ENCODE peak calls at places on chromosomes 13 and 19, in eight cellular contexts. One of them, this sample, is unnamed.

GRCh38 chr13:44307844-44308243 is 65.8 kb upstream of the SERP2 start:
- DNase-seq in stimulated activated CD8-positive, alpha-beta memory T cell treated with anti-CD3 and anti-CD28 coated beads, Interleukin-7, amount 100 ng/mL, for 48 hours: no peak
- DNase-seq in fibroblast of lung: no peak
- DNase-seq in anterior cingulate cortex: no peak
- DNase-seq in aorta: no peak
- DNase-seq in NCI-H345: no peak
- DNase-seq in iris pigment epithelial cell: no peak
- DNase-seq in AG04450: no peak
- DNase-seq in this sample: no peak

GRCh38 chr19:364496-365287 is 20.1 kb upstream of the MIER2 start:
- DNase-seq in AG04450: no peak
- DNase-seq in iris pigment epithelial cell: no peak
- DNase-seq in NCI-H345: no peak
- DNase-seq in aorta: no peak
- DNase-seq in anterior cingulate cortex: no peak
- DNase-seq in fibroblast of lung: no peak
- DNase-seq in stimulated activated CD8-positive, alpha-beta memory T cell treated with anti-CD3 and anti-CD28 coated beads, Interleukin-7, amount 100 ng/mL, for 48 hours: no peak
- DNase-seq in this sample: no peak

GRCh38 chr19:12035220-12036172 is at the start of gene ZNF433:
- DNase-seq in AG04450: peak
- DNase-seq in fibroblast of lung: peak
- DNase-seq in aorta: peak
- DNase-seq in stimulated activated CD8-positive, alpha-beta memory T cell treated with anti-CD3 and anti-CD28 coated beads, Interleukin-7, amount 100 ng/mL, for 48 hours: peak
- DNase-seq in anterior cingulate cortex: peak
- DNase-seq in iris pigment epithelial cell: peak
- DNase-seq in NCI-H345: peak
- DNase-seq in this sample: peak

GRCh38 chr13:39484506-39485313 is 118.3 kb downstream of the LHFPL6 start:
- DNase-seq in NCI-H345: no peak
- DNase-seq in fibroblast of lung: peak
- DNase-seq in aorta: no peak
- DNase-seq in AG04450: no peak
- DNase-seq in stimulated activated CD8-positive, alpha-beta memory T cell treated with anti-CD3 and anti-CD28 coated beads, Interleukin-7, amount 100 ng/mL, for 48 hours: no peak
- DNase-seq in anterior cingulate cortex: no peak
- DNase-seq in iris pigment epithelial cell: peak
- DNase-seq in this sample: no peak

GRCh38 chr19:41702208-41702651 is 6.2 kb upstream of the CEACAM5 start:
- DNase-seq in aorta: peak
- DNase-seq in stimulated activated CD8-positive, alpha-beta memory T cell treated with anti-CD3 and anti-CD28 coated beads, Interleukin-7, amount 100 ng/mL, for 48 hours: no peak
- DNase-seq in iris pigment epithelial cell: peak
- DNase-seq in fibroblast of lung: no peak
- DNase-seq in AG04450: no peak
- DNase-seq in NCI-H345: no peak
- DNase-seq in anterior cingulate cortex: no peak
- DNase-seq in this sample: no peak

GRCh38 chr13:101795460-101795859 is 343.0 kb downstream of the ITGBL1 start:
- DNase-seq in AG04450: no peak
- DNase-seq in iris pigment epithelial cell: no peak
- DNase-seq in anterior cingulate cortex: no peak
- DNase-seq in aorta: no peak
- DNase-seq in fibroblast of lung: no peak
- DNase-seq in NCI-H345: no peak
- DNase-seq in stimulated activated CD8-positive, alpha-beta memory T cell treated with anti-CD3 and anti-CD28 coated beads, Interleukin-7, amount 100 ng/mL, for 48 hours: no peak
- DNase-seq in this sample: no peak

GRCh38 chr13:107457686-107458085 is 757.6 kb downstream of the LIG4 start:
- DNase-seq in aorta: no peak
- DNase-seq in iris pigment epithelial cell: no peak
- DNase-seq in AG04450: no peak
- DNase-seq in stimulated activated CD8-positive, alpha-beta memory T cell treated with anti-CD3 and anti-CD28 coated beads, Interleukin-7, amount 100 ng/mL, for 48 hours: no peak
- DNase-seq in NCI-H345: peak
- DNase-seq in anterior cingulate cortex: no peak
- DNase-seq in fibroblast of lung: no peak
- DNase-seq in this sample: no peak

GRCh38 chr19:46413262-46414031 is at the start of gene CCDC8:
- DNase-seq in NCI-H345: no peak
- DNase-seq in AG04450: peak
- DNase-seq in aorta: peak
- DNase-seq in stimulated activated CD8-positive, alpha-beta memory T cell treated with anti-CD3 and anti-CD28 coated beads, Interleukin-7, amount 100 ng/mL, for 48 hours: no peak
- DNase-seq in anterior cingulate cortex: peak
- DNase-seq in fibroblast of lung: peak
- DNase-seq in iris pigment epithelial cell: peak
- DNase-seq in this sample: peak

GRCh38 chr13:98054301-98054700 is 88.6 kb upstream of the FARP1 start:
- DNase-seq in anterior cingulate cortex: no peak
- DNase-seq in AG04450: no peak
- DNase-seq in NCI-H345: no peak
- DNase-seq in aorta: no peak
- DNase-seq in iris pigment epithelial cell: no peak
- DNase-seq in fibroblast of lung: no peak
- DNase-seq in stimulated activated CD8-positive, alpha-beta memory T cell treated with anti-CD3 and anti-CD28 coated beads, Interleukin-7, amount 100 ng/mL, for 48 hours: no peak
- DNase-seq in this sample: no peak

GRCh38 chr13:68609671-68610070 is 1379.5 kb upstream of the PCDH9 start:
- DNase-seq in fibroblast of lung: no peak
- DNase-seq in NCI-H345: no peak
- DNase-seq in anterior cingulate cortex: no peak
- DNase-seq in aorta: no peak
- DNase-seq in stimulated activated CD8-positive, alpha-beta memory T cell treated with anti-CD3 and anti-CD28 coated beads, Interleukin-7, amount 100 ng/mL, for 48 hours: no peak
- DNase-seq in iris pigment epithelial cell: no peak
- DNase-seq in AG04450: no peak
- DNase-seq in this sample: no peak

GRCh38 chr19:49564616-49565045 is 15.7 kb downstream of the NOSIP start:
- DNase-seq in AG04450: no peak
- DNase-seq in NCI-H345: no peak
- DNase-seq in stimulated activated CD8-positive, alpha-beta memory T cell treated with anti-CD3 and anti-CD28 coated beads, Interleukin-7, amount 100 ng/mL, for 48 hours: no peak
- DNase-seq in fibroblast of lung: no peak
- DNase-seq in anterior cingulate cortex: no peak
- DNase-seq in aorta: no peak
- DNase-seq in iris pigment epithelial cell: no peak
- DNase-seq in this sample: no peak

GRCh38 chr19:10112895-10113591 is 1.6 kb downstream of the P2RY11 start:
- DNase-seq in stimulated activated CD8-positive, alpha-beta memory T cell treated with anti-CD3 and anti-CD28 coated beads, Interleukin-7, amount 100 ng/mL, for 48 hours: no peak
- DNase-seq in AG04450: no peak
- DNase-seq in aorta: peak
- DNase-seq in fibroblast of lung: no peak
- DNase-seq in NCI-H345: peak
- DNase-seq in anterior cingulate cortex: no peak
- DNase-seq in iris pigment epithelial cell: peak
- DNase-seq in this sample: peak

GRCh38 chr19:52748336-52748950 is 13.6 kb upstream of the ZNF611 start:
- DNase-seq in AG04450: no peak
- DNase-seq in iris pigment epithelial cell: peak
- DNase-seq in fibroblast of lung: peak
- DNase-seq in anterior cingulate cortex: no peak
- DNase-seq in NCI-H345: peak
- DNase-seq in aorta: no peak
- DNase-seq in stimulated activated CD8-positive, alpha-beta memory T cell treated with anti-CD3 and anti-CD28 coated beads, Interleukin-7, amount 100 ng/mL, for 48 hours: no peak
- DNase-seq in this sample: no peak

GRCh38 chr13:75876371-75877050 is 240.4 kb downstream of the LMO7 start:
- DNase-seq in stimulated activated CD8-positive, alpha-beta memory T cell treated with anti-CD3 and anti-CD28 coated beads, Interleukin-7, amount 100 ng/mL, for 48 hours: peak
- DNase-seq in iris pigment epithelial cell: peak
- DNase-seq in fibroblast of lung: peak
- DNase-seq in aorta: peak
- DNase-seq in AG04450: peak
- DNase-seq in anterior cingulate cortex: peak
- DNase-seq in NCI-H345: peak
- DNase-seq in this sample: peak

GRCh38 chr19:3586124-3586626 is 897 bp downstream of the GIPC3 start:
- DNase-seq in NCI-H345: peak
- DNase-seq in aorta: no peak
- DNase-seq in fibroblast of lung: no peak
- DNase-seq in AG04450: no peak
- DNase-seq in anterior cingulate cortex: no peak
- DNase-seq in stimulated activated CD8-positive, alpha-beta memory T cell treated with anti-CD3 and anti-CD28 coated beads, Interleukin-7, amount 100 ng/mL, for 48 hours: no peak
- DNase-seq in iris pigment epithelial cell: no peak
- DNase-seq in this sample: no peak

GRCh38 chr13:42991892-42992584 is at the start of gene EPSTI1:
- DNase-seq in NCI-H345: no peak
- DNase-seq in stimulated activated CD8-positive, alpha-beta memory T cell treated with anti-CD3 and anti-CD28 coated beads, Interleukin-7, amount 100 ng/mL, for 48 hours: peak
- DNase-seq in fibroblast of lung: peak
- DNase-seq in AG04450: no peak
- DNase-seq in aorta: peak
- DNase-seq in iris pigment epithelial cell: peak
- DNase-seq in anterior cingulate cortex: peak
- DNase-seq in this sample: peak

GRCh38 chr19:48461982-48462655 is 6.7 kb downstream of the KCNJ14 start:
- DNase-seq in AG04450: no peak
- DNase-seq in stimulated activated CD8-positive, alpha-beta memory T cell treated with anti-CD3 and anti-CD28 coated beads, Interleukin-7, amount 100 ng/mL, for 48 hours: no peak
- DNase-seq in iris pigment epithelial cell: no peak
- DNase-seq in NCI-H345: no peak
- DNase-seq in fibroblast of lung: no peak
- DNase-seq in anterior cingulate cortex: no peak
- DNase-seq in aorta: no peak
- DNase-seq in this sample: no peak

GRCh38 chr19:44847144-44848035 is 1.3 kb downstream of the NECTIN2 start:
- DNase-seq in NCI-H345: peak
- DNase-seq in AG04450: no peak
- DNase-seq in anterior cingulate cortex: no peak
- DNase-seq in iris pigment epithelial cell: peak
- DNase-seq in aorta: peak
- DNase-seq in stimulated activated CD8-positive, alpha-beta memory T cell treated with anti-CD3 and anti-CD28 coated beads, Interleukin-7, amount 100 ng/mL, for 48 hours: no peak
- DNase-seq in fibroblast of lung: peak
- DNase-seq in this sample: peak

GRCh38 chr19:11345122-11345752 is 831 bp downstream of the TMEM205 start:
- DNase-seq in AG04450: no peak
- DNase-seq in stimulated activated CD8-positive, alpha-beta memory T cell treated with anti-CD3 and anti-CD28 coated beads, Interleukin-7, amount 100 ng/mL, for 48 hours: no peak
- DNase-seq in NCI-H345: no peak
- DNase-seq in aorta: no peak
- DNase-seq in anterior cingulate cortex: no peak
- DNase-seq in iris pigment epithelial cell: no peak
- DNase-seq in fibroblast of lung: no peak
- DNase-seq in this sample: peak

GRCh38 chr19:44356383-44357111 is at the start of gene ZNF112:
- DNase-seq in NCI-H345: peak
- DNase-seq in aorta: peak
- DNase-seq in anterior cingulate cortex: peak
- DNase-seq in fibroblast of lung: peak
- DNase-seq in AG04450: peak
- DNase-seq in iris pigment epithelial cell: peak
- DNase-seq in stimulated activated CD8-positive, alpha-beta memory T cell treated with anti-CD3 and anti-CD28 coated beads, Interleukin-7, amount 100 ng/mL, for 48 hours: no peak
- DNase-seq in this sample: peak

GRCh38 chr13:50596776-50597203 is 246.7 kb downstream of the DLEU7 start:
- DNase-seq in stimulated activated CD8-positive, alpha-beta memory T cell treated with anti-CD3 and anti-CD28 coated beads, Interleukin-7, amount 100 ng/mL, for 48 hours: no peak
- DNase-seq in iris pigment epithelial cell: no peak
- DNase-seq in NCI-H345: no peak
- DNase-seq in fibroblast of lung: no peak
- DNase-seq in aorta: no peak
- DNase-seq in anterior cingulate cortex: no peak
- DNase-seq in AG04450: no peak
- DNase-seq in this sample: no peak

GRCh38 chr13:45769072-45769471 is 67.0 kb downstream of the CBY2 start:
- DNase-seq in NCI-H345: no peak
- DNase-seq in anterior cingulate cortex: no peak
- DNase-seq in fibroblast of lung: no peak
- DNase-seq in stimulated activated CD8-positive, alpha-beta memory T cell treated with anti-CD3 and anti-CD28 coated beads, Interleukin-7, amount 100 ng/mL, for 48 hours: no peak
- DNase-seq in aorta: no peak
- DNase-seq in AG04450: no peak
- DNase-seq in iris pigment epithelial cell: no peak
- DNase-seq in this sample: no peak

GRCh38 chr13:113121928-113122420 is 625 bp upstream of the F10 start:
- DNase-seq in stimulated activated CD8-positive, alpha-beta memory T cell treated with anti-CD3 and anti-CD28 coated beads, Interleukin-7, amount 100 ng/mL, for 48 hours: no peak
- DNase-seq in AG04450: no peak
- DNase-seq in iris pigment epithelial cell: no peak
- DNase-seq in anterior cingulate cortex: no peak
- DNase-seq in aorta: peak
- DNase-seq in NCI-H345: no peak
- DNase-seq in fibroblast of lung: no peak
- DNase-seq in this sample: no peak

GRCh38 chr13:95087746-95088305 is 213.4 kb downstream of the ABCC4 start:
- DNase-seq in AG04450: no peak
- DNase-seq in aorta: no peak
- DNase-seq in fibroblast of lung: peak
- DNase-seq in NCI-H345: no peak
- DNase-seq in stimulated activated CD8-positive, alpha-beta memory T cell treated with anti-CD3 and anti-CD28 coated beads, Interleukin-7, amount 100 ng/mL, for 48 hours: no peak
- DNase-seq in iris pigment epithelial cell: peak
- DNase-seq in anterior cingulate cortex: no peak
- DNase-seq in this sample: no peak

GRCh38 chr19:10769533-10770491 is 51.9 kb downstream of the DNM2 start:
- DNase-seq in anterior cingulate cortex: peak
- DNase-seq in iris pigment epithelial cell: peak
- DNase-seq in aorta: no peak
- DNase-seq in fibroblast of lung: peak
- DNase-seq in AG04450: no peak
- DNase-seq in stimulated activated CD8-positive, alpha-beta memory T cell treated with anti-CD3 and anti-CD28 coated beads, Interleukin-7, amount 100 ng/mL, for 48 hours: no peak
- DNase-seq in NCI-H345: no peak
- DNase-seq in this sample: peak